ENCODE peak calls at places on chromosomes 6 and 20, in four cellular contexts. One of them, this sample, is unnamed.

GRCh38 chr6:69732640-69733039 is 64.2 kb downstream of the LMBRD1 start:
- DNase-seq in A549: no peak
- DNase-seq in HepG2: no peak
- DNase-seq in SK-N-SH: no peak
- DNase-seq in this sample: peak

GRCh38 chr6:32852844-32853540 is 512 bp downstream of the TAP1 start:
- DNase-seq in HepG2: no peak
- DNase-seq in SK-N-SH: peak
- DNase-seq in A549: peak
- DNase-seq in this sample: no peak

GRCh38 chr6:35391240-35391968 is 49.0 kb downstream of the PPARD start:
- DNase-seq in SK-N-SH: no peak
- DNase-seq in A549: peak
- DNase-seq in HepG2: no peak
- DNase-seq in this sample: no peak

GRCh38 chr6:87718662-87719433 is 16.8 kb upstream of the AKIRIN2 start:
- DNase-seq in SK-N-SH: no peak
- DNase-seq in HepG2: no peak
- DNase-seq in A549: no peak
- DNase-seq in this sample: no peak

GRCh38 chr20:8964944-8965562 is 103.8 kb upstream of the PLCB4 start:
- DNase-seq in HepG2: no peak
- DNase-seq in A549: no peak
- DNase-seq in SK-N-SH: no peak
- DNase-seq in this sample: no peak

GRCh38 chr20:61546641-61547040 is 294.6 kb downstream of the CDH4 start:
- DNase-seq in SK-N-SH: no peak
- DNase-seq in A549: no peak
- DNase-seq in HepG2: no peak
- DNase-seq in this sample: no peak

GRCh38 chr6:157329829-157330228 is 6.5 kb upstream of the TMEM242 start:
- DNase-seq in A549: no peak
- DNase-seq in HepG2: peak
- DNase-seq in SK-N-SH: no peak
- DNase-seq in this sample: no peak

GRCh38 chr6:39806277-39806676 is 14.1 kb downstream of the DAAM2 start:
- DNase-seq in A549: no peak
- DNase-seq in SK-N-SH: no peak
- DNase-seq in HepG2: no peak
- DNase-seq in this sample: no peak

GRCh38 chr6:45495404-45496084 is 117.8 kb upstream of the SUPT3H start:
- DNase-seq in A549: no peak
- DNase-seq in SK-N-SH: no peak
- DNase-seq in HepG2: no peak
- DNase-seq in this sample: no peak

GRCh38 chr6:99553888-99554287 is 14.6 kb downstream of the CCNC start:
- DNase-seq in A549: no peak
- DNase-seq in SK-N-SH: no peak
- DNase-seq in HepG2: no peak
- DNase-seq in this sample: no peak

GRCh38 chr20:38723069-38723981 is 961 bp upstream of the SLC32A1 start:
- DNase-seq in A549: no peak
- DNase-seq in SK-N-SH: peak
- DNase-seq in HepG2: no peak
- DNase-seq in this sample: no peak

GRCh38 chr20:36408219-36408618 is 102.1 kb downstream of the DLGAP4 start:
- DNase-seq in HepG2: peak
- DNase-seq in A549: peak
- DNase-seq in SK-N-SH: peak
- DNase-seq in this sample: no peak

GRCh38 chr6:110232456-110232855 is 52.2 kb downstream of the CDC40 start:
- DNase-seq in SK-N-SH: no peak
- DNase-seq in A549: no peak
- DNase-seq in HepG2: no peak
- DNase-seq in this sample: no peak

GRCh38 chr6:147119310-147119709 is 84.9 kb upstream of the STXBP5 start:
- DNase-seq in SK-N-SH: no peak
- DNase-seq in HepG2: no peak
- DNase-seq in A549: no peak
- DNase-seq in this sample: no peak

GRCh38 chr6:161056451-161056850 is 64.9 kb downstream of the MAP3K4 start:
- DNase-seq in A549: no peak
- DNase-seq in SK-N-SH: no peak
- DNase-seq in HepG2: no peak
- DNase-seq in this sample: no peak

GRCh38 chr6:128519132-128519930 is 1.1 kb downstream of the PTPRK start:
- DNase-seq in A549: peak
- DNase-seq in SK-N-SH: peak
- DNase-seq in HepG2: peak
- DNase-seq in this sample: no peak

GRCh38 chr20:434221-434620 is 26.1 kb downstream of the RBCK1 start:
- DNase-seq in SK-N-SH: no peak
- DNase-seq in HepG2: no peak
- DNase-seq in A549: no peak
- DNase-seq in this sample: no peak

GRCh38 chr6:34015576-34015975 is 130.3 kb downstream of the GRM4 start:
- DNase-seq in SK-N-SH: no peak
- DNase-seq in HepG2: no peak
- DNase-seq in A549: no peak
- DNase-seq in this sample: no peak

GRCh38 chr6:34516391-34517324 is 39.5 kb downstream of the SPDEF start:
- DNase-seq in A549: no peak
- DNase-seq in HepG2: no peak
- DNase-seq in SK-N-SH: peak
- DNase-seq in this sample: no peak

GRCh38 chr6:115838763-115839401 is 221.8 kb downstream of the FRK start:
- DNase-seq in SK-N-SH: peak
- DNase-seq in HepG2: peak
- DNase-seq in A549: peak
- DNase-seq in this sample: no peak

GRCh38 chr20:24153101-24154040 is 164.8 kb upstream of the GGTLC1 start:
- DNase-seq in A549: no peak
- DNase-seq in HepG2: no peak
- DNase-seq in SK-N-SH: no peak
- DNase-seq in this sample: no peak

GRCh38 chr6:71589254-71589653 is 297.1 kb upstream of the RIMS1 start:
- DNase-seq in SK-N-SH: no peak
- DNase-seq in HepG2: no peak
- DNase-seq in A549: no peak
- DNase-seq in this sample: no peak

GRCh38 chr20:8578191-8578690 is 446.2 kb downstream of the PLCB1 start:
- DNase-seq in A549: no peak
- DNase-seq in SK-N-SH: no peak
- DNase-seq in HepG2: no peak
- DNase-seq in this sample: no peak

GRCh38 chr6:46509981-46510510 is 18.8 kb upstream of the RCAN2 start:
- DNase-seq in A549: no peak
- DNase-seq in HepG2: no peak
- DNase-seq in SK-N-SH: no peak
- DNase-seq in this sample: no peak

GRCh38 chr6:89834884-89835792 is 5.5 kb downstream of the CASP8AP2 start:
- DNase-seq in A549: no peak
- DNase-seq in HepG2: no peak
- DNase-seq in SK-N-SH: no peak
- DNase-seq in this sample: peak

GRCh38 chr20:15682690-15683089 is 890.6 kb downstream of the KIF16B start:
- DNase-seq in SK-N-SH: no peak
- DNase-seq in HepG2: no peak
- DNase-seq in A549: no peak
- DNase-seq in this sample: no peak

GRCh38 chr6:41306187-41306854 is 19.8 kb upstream of the TREM1 start:
- DNase-seq in SK-N-SH: peak
- DNase-seq in A549: peak
- DNase-seq in HepG2: peak
- DNase-seq in this sample: no peak

GRCh38 chr6:88629838-88630462 is 333.5 kb downstream of the RNGTT start:
- DNase-seq in HepG2: no peak
- DNase-seq in A549: peak
- DNase-seq in SK-N-SH: no peak
- DNase-seq in this sample: no peak

GRCh38 chr6:145508107-145508506 is 227.2 kb downstream of the EPM2A start:
- DNase-seq in HepG2: no peak
- DNase-seq in A549: peak
- DNase-seq in SK-N-SH: no peak
- DNase-seq in this sample: no peak

GRCh38 chr6:145502417-145502816 is 232.9 kb downstream of the EPM2A start:
- DNase-seq in A549: peak
- DNase-seq in HepG2: no peak
- DNase-seq in SK-N-SH: no peak
- DNase-seq in this sample: no peak

GRCh38 chr6:145507251-145507650 is 228.1 kb downstream of the EPM2A start:
- DNase-seq in SK-N-SH: no peak
- DNase-seq in A549: no peak
- DNase-seq in HepG2: no peak
- DNase-seq in this sample: no peak

GRCh38 chr6:145506554-145506953 is 228.8 kb downstream of the EPM2A start:
- DNase-seq in HepG2: no peak
- DNase-seq in A549: no peak
- DNase-seq in SK-N-SH: no peak
- DNase-seq in this sample: no peak
- TF ChIP-seq PBX3 in HepG2: no peak
- TF ChIP-seq PBX3 in A549: no peak
- TF ChIP-seq PBX3 in SK-N-SH: no peak
- TF ChIP-seq PBX3 in this sample: no peak

DNA sequence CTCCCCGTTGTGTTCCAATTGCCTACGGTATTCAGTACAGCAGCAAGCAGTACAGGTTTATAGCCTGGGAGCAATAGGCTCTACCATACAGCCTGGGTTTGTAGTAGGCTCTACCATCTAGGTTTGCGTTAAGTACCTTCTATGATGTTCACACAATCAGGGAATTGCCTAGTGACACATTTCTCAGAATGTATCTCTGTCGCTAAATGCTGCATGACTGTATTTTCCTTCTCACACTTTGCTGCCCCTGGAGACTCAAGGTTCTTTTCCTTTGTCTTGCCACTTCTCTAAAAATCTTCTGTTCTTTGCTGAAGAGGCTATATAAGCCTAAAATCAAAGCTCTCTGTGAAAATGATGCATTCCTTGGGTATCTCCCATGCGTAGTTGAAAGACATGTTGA is 241.9 kb downstream of the CD83 start:
- DNase-seq in A549: no peak
- DNase-seq in SK-N-SH: no peak
- DNase-seq in HepG2: no peak
- DNase-seq in this sample: no peak
- TF ChIP-seq PBX3 in A549: no peak
- TF ChIP-seq PBX3 in SK-N-SH: no peak
- TF ChIP-seq PBX3 in HepG2: no peak
- TF ChIP-seq PBX3 in this sample: no peak

GRCh38 chr6:21666788-21667681 is 73.5 kb downstream of the SOX4 start:
- DNase-seq in SK-N-SH: peak
- DNase-seq in A549: no peak
- DNase-seq in HepG2: no peak
- DNase-seq in this sample: no peak

GRCh38 chr6:21666200-21666671 is 72.7 kb downstream of the SOX4 start:
- DNase-seq in HepG2: no peak
- DNase-seq in A549: no peak
- DNase-seq in SK-N-SH: peak
- DNase-seq in this sample: no peak

GRCh38 chr6:21664263-21665081 is 70.9 kb downstream of the SOX4 start:
- DNase-seq in SK-N-SH: no peak
- DNase-seq in A549: peak
- DNase-seq in HepG2: no peak
- DNase-seq in this sample: no peak

GRCh38 chr6:21665101-21665435 is 71.5 kb downstream of the SOX4 start:
- DNase-seq in HepG2: no peak
- DNase-seq in A549: no peak
- DNase-seq in SK-N-SH: no peak
- DNase-seq in this sample: no peak

DNA sequence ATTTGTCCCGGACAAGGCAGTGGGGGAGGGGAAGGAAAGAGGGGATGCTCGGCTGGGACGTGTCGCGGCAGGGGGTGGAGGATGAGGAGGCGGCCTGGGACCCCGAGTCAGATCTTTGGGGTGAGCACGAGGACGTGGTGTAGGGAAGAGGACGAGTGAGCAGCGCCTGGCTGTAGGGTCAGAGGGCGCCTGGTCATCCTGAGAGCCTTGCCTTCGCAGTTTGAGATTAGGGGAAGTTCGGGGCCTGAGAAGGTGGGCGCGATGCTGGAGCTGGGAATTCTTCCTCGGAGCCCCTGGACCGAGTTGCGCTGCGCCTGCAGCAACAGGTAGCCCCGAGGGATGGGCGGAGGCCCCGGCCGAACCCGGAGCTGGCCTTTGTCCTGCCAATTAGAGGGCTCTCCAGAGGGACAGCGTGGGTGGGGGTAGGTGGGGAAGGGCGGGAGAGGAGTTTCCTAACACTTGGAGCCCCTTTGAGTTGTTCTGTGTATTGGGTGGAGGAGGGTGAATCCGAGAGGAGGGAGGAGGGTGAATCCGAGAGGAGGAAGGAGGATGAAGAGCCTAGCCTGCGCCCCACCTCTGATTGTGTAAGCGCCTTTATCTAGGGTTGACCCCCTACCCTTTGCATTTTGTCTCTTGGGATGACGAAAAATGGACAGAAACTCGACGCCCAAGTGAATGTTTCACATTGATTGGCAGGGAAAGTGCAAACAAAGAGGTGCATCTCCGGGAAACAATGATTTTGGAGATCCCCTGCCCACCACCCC is 72.1 kb downstream of the SOX4 start:
- DNase-seq in A549: no peak
- DNase-seq in SK-N-SH: peak
- DNase-seq in HepG2: no peak
- DNase-seq in this sample: no peak
- TF ChIP-seq PBX3 in A549: no peak
- TF ChIP-seq PBX3 in SK-N-SH: no peak
- TF ChIP-seq PBX3 in HepG2: no peak
- TF ChIP-seq PBX3 in this sample: no peak

GRCh38 chr6:160049346-160049745 is 72.3 kb upstream of the SLC22A1 start:
- DNase-seq in HepG2: no peak
- DNase-seq in SK-N-SH: no peak
- DNase-seq in A549: no peak
- DNase-seq in this sample: no peak

GRCh38 chr6:160054271-160054670 is 67.3 kb upstream of the SLC22A1 start:
- DNase-seq in SK-N-SH: no peak
- DNase-seq in HepG2: no peak
- DNase-seq in A549: no peak
- DNase-seq in this sample: no peak

GRCh38 chr6:160051390-160051789 is 70.2 kb upstream of the SLC22A1 start:
- DNase-seq in HepG2: no peak
- DNase-seq in A549: no peak
- DNase-seq in SK-N-SH: no peak
- DNase-seq in this sample: no peak

GRCh38 chr6:160048471-160048870 is 73.1 kb upstream of the SLC22A1 start:
- DNase-seq in HepG2: no peak
- DNase-seq in A549: no peak
- DNase-seq in SK-N-SH: no peak
- DNase-seq in this sample: no peak

DNA sequence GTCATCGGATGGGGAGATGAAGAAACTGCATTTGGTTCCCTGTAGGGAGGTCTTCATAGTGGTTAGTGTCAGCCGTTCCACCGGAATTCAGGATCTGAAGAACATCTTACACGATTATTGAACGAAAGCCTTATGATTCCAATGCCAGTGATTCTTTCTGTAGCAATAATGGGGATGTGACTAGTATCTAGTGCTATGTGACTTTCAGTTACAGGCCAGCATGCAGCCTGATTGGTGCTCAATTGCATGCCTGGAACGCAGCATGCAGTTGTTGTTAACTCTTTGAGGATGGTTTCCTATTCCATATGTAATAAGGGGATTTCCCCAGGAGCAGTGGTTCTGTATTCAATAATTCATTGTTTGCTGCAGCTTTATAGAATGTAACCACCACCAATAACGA is 71.6 kb upstream of the SLC22A1 start:
- DNase-seq in HepG2: no peak
- DNase-seq in SK-N-SH: no peak
- DNase-seq in A549: no peak
- DNase-seq in this sample: no peak
- TF ChIP-seq PBX3 in HepG2: no peak
- TF ChIP-seq PBX3 in SK-N-SH: no peak
- TF ChIP-seq PBX3 in A549: no peak
- TF ChIP-seq PBX3 in this sample: no peak